ENCODE peak calls at places on chromosomes 13 and 19, in six cellular contexts. R, K, M, Y, V and T are unnamed samples.

GRCh38 chr13:65468628-65469027 is 1761.5 kb downstream of the PCDH9 start:
- DNase-seq in R (no peak), K (peak; percentile 3), M (no peak), Y (no peak), V (peak; percentile 82), T (no peak)

GRCh38 chr13:37640499-37640898 is 41.9 kb upstream of the POSTN start:
- DNase-seq in R (peak; percentile 75), K (peak; percentile 63), M (no peak), Y (no peak), V (peak; percentile 90), T (no peak)

GRCh38 chr13:109647699-109648098 is 138.7 kb downstream of the IRS2 start:
- DNase-seq in R (no peak), K (no peak), M (no peak), Y (no peak), V (no peak), T (no peak)

GRCh38 chr19:32570081-32570785 is 10.8 kb upstream of the PDCD5 start:
- DNase-seq in R (peak; percentile 75), K (peak; percentile 74), M (peak; percentile 11), Y (peak; percentile 36), V (peak; percentile 70), T (no peak)

GRCh38 chr19:38032951-38033350 is 125.9 kb downstream of the SIPA1L3 start:
- DNase-seq in R (no peak), K (no peak), M (no peak), Y (no peak), V (no peak), T (no peak)

GRCh38 chr19:43525836-43526771 is 897 bp downstream of the ETHE1 start:
- DNase-seq in R (peak; percentile 55), K (peak; percentile 8), M (no peak), Y (no peak), V (peak; percentile 17), T (no peak)

GRCh38 chr13:111609631-111610030 is 289.2 kb downstream of the TEX29 start:
- DNase-seq in R (no peak), K (no peak), M (no peak), Y (no peak), V (no peak), T (no peak)

GRCh38 chr19:40414536-40415535 is 1.7 kb upstream of the PRX start:
- DNase-seq in R (peak; percentile 52), K (no peak), M (no peak), Y (no peak), V (no peak), T (no peak)

GRCh38 chr13:61664821-61665705 is 249.4 kb upstream of the PCDH20 start:
- DNase-seq in R (peak; percentile 65), K (no peak), M (no peak), Y (no peak), V (peak; percentile 15), T (no peak)

GRCh38 chr13:113812140-113813036 is 51.5 kb downstream of the GAS6 start:
- DNase-seq in R (no peak), K (no peak), M (no peak), Y (no peak), V (no peak), T (no peak)

GRCh38 chr13:110274687-110275086 is 32.3 kb downstream of the COL4A1 start:
- DNase-seq in R (no peak), K (no peak), M (no peak), Y (no peak), V (no peak), T (no peak)

GRCh38 chr19:35348909-35349611 is 1.4 kb downstream of the FFAR1 start:
- DNase-seq in R (no peak), K (no peak), M (no peak), Y (no peak), V (no peak), T (peak; percentile 51)

GRCh38 chr19:48190288-48191284 is 20.1 kb downstream of the ZSWIM9 start:
- DNase-seq in R (peak; percentile 98), K (no peak), M (peak; percentile 38), Y (no peak), V (peak; percentile 70), T (peak; percentile 53)

GRCh38 chr13:99647593-99647980 is 146.3 kb downstream of the TM9SF2 start:
- DNase-seq in R (no peak), K (no peak), M (no peak), Y (no peak), V (no peak), T (no peak)

GRCh38 chr13:50339291-50339690 is 324.0 kb downstream of the KCNRG start:
- DNase-seq in R (no peak), K (no peak), M (no peak), Y (no peak), V (no peak), T (no peak)

GRCh38 chr13:39773833-39774232 is 118.4 kb downstream of the COG6 start:
- DNase-seq in R (peak; percentile 16), K (no peak), M (no peak), Y (no peak), V (peak; percentile 92), T (no peak)

GRCh38 chr19:39390759-39391592 is at the start of the genes MED29 and PAF1:
- DNase-seq in R (peak; percentile 100), K (peak; percentile 100), M (peak; percentile 88), Y (peak; percentile 97), V (peak; percentile 99), T (peak; percentile 97)

GRCh38 chr19:39996218-39996810 is 546 bp upstream of the ZNF546 start:
- DNase-seq in R (peak; percentile 78), K (peak; percentile 67), M (no peak), Y (peak; percentile 20), V (peak; percentile 59), T (no peak)